ENCODE peak calls at places on chromosome 14, in four cellular contexts. N, M, T and E are unnamed samples.

GRCh38 chr14:68733086-68733621 is 59.7 kb downstream of the ZFP36L1 start:
- DNase-seq in N (no peak), M (no peak), T (no peak), E (no peak)

GRCh38 chr14:89445252-89445973 is 28.4 kb upstream of the FOXN3 start:
- DNase-seq in N (peak; percentile 33), M (no peak), T (no peak), E (no peak)

GRCh38 chr14:67461341-67461985 is 27.1 kb downstream of the TMEM229B start:
- DNase-seq in N (peak; percentile 27), M (no peak), T (no peak), E (no peak)

GRCh38 chr14:69792887-69793421 is 4.1 kb downstream of the SLC10A1 start:
- DNase-seq in N (no peak), M (no peak), T (no peak), E (no peak)

GRCh38 chr14:75182820-75183219 is 6.4 kb upstream of the TMED10 start:
- DNase-seq in N (peak; percentile 71), M (no peak), T (no peak), E (no peak)

GRCh38 chr14:53389207-53389606 is 236.1 kb upstream of the DDHD1 start:
- DNase-seq in N (peak; percentile 76), M (no peak), T (no peak), E (no peak)

GRCh38 chr14:34722723-34723545 is 8.5 kb upstream of the CFL2 start:
- DNase-seq in N (peak; percentile 60), M (peak; percentile 41), T (no peak), E (peak; percentile 62)

GRCh38 chr14:64566651-64567122 is 16.9 kb downstream of the PPP1R36 start:
- DNase-seq in N (no peak), M (peak; percentile 36), T (no peak), E (peak; percentile 30)

GRCh38 chr14:74579447-74580274 is 32.4 kb downstream of the LTBP2 start:
- DNase-seq in N (peak; percentile 94), M (no peak), T (no peak), E (no peak)

GRCh38 chr14:90111895-90112534 is 50.2 kb downstream of the KCNK13 start:
- DNase-seq in N (peak; percentile 87), M (no peak), T (no peak), E (no peak)

GRCh38 chr14:32933623-32933942 is 5.1 kb upstream of the NPAS3 start:
- DNase-seq in N (no peak), M (no peak), T (no peak), E (peak; percentile 76)

GRCh38 chr14:22163051-22163450 is 426.0 kb downstream of the DAD1 start:
- DNase-seq in N (peak; percentile 45), M (no peak), T (no peak), E (peak; percentile 22)

GRCh38 chr14:90299408-90299807 is 32.3 kb downstream of the NRDE2 start:
- DNase-seq in N (no peak), M (no peak), T (no peak), E (no peak)

GRCh38 chr14:22143360-22143759 is 445.7 kb downstream of the DAD1 start:
- DNase-seq in N (peak; percentile 8), M (no peak), T (no peak), E (no peak)

GRCh38 chr14:94701854-94702370 is 68.0 kb downstream of the GSC start:
- DNase-seq in N (no peak), M (no peak), T (no peak), E (no peak)

GRCh38 chr14:84961637-84962036 is 568.3 kb upstream of the FLRT2 start:
- DNase-seq in N (no peak), M (no peak), T (no peak), E (no peak)

GRCh38 chr14:68665116-68665515 is 127.8 kb downstream of the ZFP36L1 start:
- DNase-seq in N (peak; percentile 68), M (no peak), T (no peak), E (no peak)

GRCh38 chr14:58560208-58560607 is 77.6 kb upstream of the DACT1 start:
- DNase-seq in N (peak; percentile 80), M (no peak), T (no peak), E (no peak)

GRCh38 chr14:67442139-67442906 is 30.4 kb upstream of the PLEK2 start:
- DNase-seq in N (no peak), M (no peak), T (no peak), E (no peak)

GRCh38 chr14:68939893-68940613 is 39.0 kb downstream of the ACTN1 start:
- DNase-seq in N (peak; percentile 97), M (no peak), T (no peak), E (peak; percentile 96)

GRCh38 chr14:95189400-95190162 is 32.3 kb upstream of the DICER1 start:
- DNase-seq in N (no peak), M (no peak), T (no peak), E (no peak)

GRCh38 chr14:105059035-105059916 is 6.0 kb downstream of the GPR132 start:
- DNase-seq in N (no peak), M (peak; percentile 60), T (no peak), E (peak; percentile 56)

GRCh38 chr14:99300190-99300589 is 28.2 kb upstream of the BCL11B start:
- DNase-seq in N (no peak), M (no peak), T (no peak), E (no peak)

GRCh38 chr14:104435147-104436046 is 144.2 kb upstream of the C14orf180 start:
- DNase-seq in N (no peak), M (peak; percentile 18), T (no peak), E (no peak)

GRCh38 chr14:95577067-95577800 is 42.4 kb downstream of the GLRX5 start:
- DNase-seq in N (no peak), M (no peak), T (no peak), E (no peak)

GRCh38 chr14:36658091-36659009 is 3.3 kb upstream of the PAX9 start:
- DNase-seq in N (no peak), M (peak; percentile 45), T (no peak), E (no peak)

GRCh38 chr14:65709576-65709975 is 297.0 kb downstream of the FUT8 start:
- DNase-seq in N (no peak), M (no peak), T (no peak), E (no peak)

GRCh38 chr14:68841030-68841809 is 48.4 kb upstream of the ZFP36L1 start:
- DNase-seq in N (peak; percentile 71), M (no peak), T (no peak), E (no peak)

GRCh38 chr14:38004610-38004879 is 203.2 kb upstream of the SSTR1 start:
- DNase-seq in N (no peak), M (no peak), T (no peak), E (no peak)

GRCh38 chr14:52926994-52927393 is 23.9 kb downstream of the FERMT2 start:
- DNase-seq in N (peak; percentile 72), M (no peak), T (no peak), E (no peak)

GRCh38 chr14:75389679-75390078 is 38.1 kb upstream of the JDP2 start:
- DNase-seq in N (peak; percentile 17), M (no peak), T (no peak), E (no peak)

GRCh38 chr14:105193916-105194782 is 13.0 kb upstream of the NUDT14 start:
- DNase-seq in N (peak; percentile 11), M (no peak), T (no peak), E (no peak)

GRCh38 chr14:68089146-68089715 is 269.7 kb downstream of the RAD51B start:
- DNase-seq in N (peak; percentile 61), M (no peak), T (no peak), E (no peak)

GRCh38 chr14:89432226-89432625 is 15.2 kb upstream of the FOXN3 start:
- DNase-seq in N (no peak), M (no peak), T (no peak), E (no peak)

GRCh38 chr14:51095854-51096823 is 1.2 kb upstream of the TRIM9 start:
- DNase-seq in N (peak; percentile 35), M (peak; percentile 30), T (no peak), E (peak; percentile 26)

GRCh38 chr14:75418779-75419768 is 8.7 kb upstream of the JDP2 start:
- DNase-seq in N (no peak), M (peak; percentile 92), T (peak; percentile 79), E (peak; percentile 97)

GRCh38 chr14:71523630-71524320 is 408.5 kb upstream of the RGS6 start:
- DNase-seq in N (peak; percentile 42), M (no peak), T (no peak), E (no peak)

GRCh38 chr14:21525571-21525970 is 575 bp downstream of the SALL2 start:
- DNase-seq in N (peak; percentile 20), M (no peak), T (no peak), E (peak; percentile 86)

GRCh38 chr14:30440986-30441385 is 118.0 kb upstream of the G2E3 start:
- DNase-seq in N (no peak), M (no peak), T (no peak), E (no peak)
- H3K56ac ChIP-seq in N (no peak overlapping the region), M (no peak overlapping the region), T (no peak overlapping the region), E (no peak overlapping the region)

GRCh38 chr14:76546426-76547221 is 170.7 kb downstream of the ESRRB start:
- DNase-seq in N (no peak), M (peak; percentile 78), T (no peak), E (peak; percentile 91)

GRCh38 chr14:76551906-76552305 is 176.0 kb downstream of the ESRRB start:
- DNase-seq in N (no peak), M (peak; percentile 62), T (no peak), E (peak; percentile 86)

GRCh38 chr14:76551116-76551515 is 175.2 kb downstream of the ESRRB start:
- DNase-seq in N (no peak), M (no peak), T (no peak), E (peak; percentile 86)

GRCh38 chr14:76550534-76550933 is 174.6 kb downstream of the ESRRB start:
- DNase-seq in N (no peak), M (no peak), T (no peak), E (peak; percentile 82)
- H3K23ac ChIP-seq in N (no peak overlapping the region), M (no peak overlapping the region), T (no peak overlapping the region), E (no peak overlapping the region)

DNA sequence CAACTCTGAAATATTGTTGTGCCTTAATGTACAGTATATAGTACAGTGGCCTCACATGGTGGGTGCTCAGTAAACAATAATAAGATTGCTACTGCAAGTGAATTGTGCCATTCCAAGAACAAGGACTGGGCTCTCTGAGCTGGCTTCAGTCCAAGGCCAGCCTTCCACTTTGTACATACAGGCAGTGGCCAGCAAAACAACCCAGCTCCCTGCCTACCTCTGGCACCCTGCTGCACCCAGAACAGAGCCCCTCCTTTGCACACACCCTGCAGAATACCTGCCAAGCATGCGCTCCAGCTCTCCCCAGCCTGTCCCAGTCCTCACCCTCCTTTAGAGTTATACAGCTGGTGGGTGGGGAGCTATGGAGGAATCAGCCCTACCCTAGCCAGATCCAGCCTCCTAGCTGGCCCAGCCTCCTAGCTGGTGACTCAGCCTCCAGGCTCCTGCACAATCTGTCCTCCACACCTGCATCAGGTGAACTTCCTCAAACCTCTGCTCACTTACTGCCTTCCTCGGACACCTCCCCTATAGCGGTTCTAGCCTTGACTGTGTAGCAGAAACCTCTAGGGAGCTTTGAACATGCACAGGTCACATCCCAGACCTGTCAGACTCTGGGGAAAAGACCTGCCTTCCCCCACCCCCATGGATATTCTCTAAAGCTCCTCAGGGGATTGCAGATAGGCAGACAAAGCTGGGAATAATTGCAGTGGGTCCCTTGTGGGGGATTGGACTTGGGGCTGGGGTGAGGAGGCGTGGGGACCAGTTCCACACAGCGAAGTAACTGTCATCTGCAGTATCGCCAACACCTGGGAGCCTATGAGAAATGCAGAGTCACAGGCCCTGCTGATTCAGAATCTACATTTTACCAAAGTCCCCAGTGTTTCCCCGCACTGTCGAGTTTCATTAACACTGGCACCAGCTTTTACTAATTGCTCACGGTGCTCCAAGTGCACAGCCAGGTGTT is 17.9 kb downstream of the ZDHHC22 start:
- DNase-seq in N (no peak), M (peak; percentile 46), T (no peak), E (peak; percentile 64)
- H3K56ac ChIP-seq in N (no peak overlapping the region), M (no peak overlapping the region), T (no peak overlapping the region), E (peak overlapping the region; percentile 97)

DNA sequence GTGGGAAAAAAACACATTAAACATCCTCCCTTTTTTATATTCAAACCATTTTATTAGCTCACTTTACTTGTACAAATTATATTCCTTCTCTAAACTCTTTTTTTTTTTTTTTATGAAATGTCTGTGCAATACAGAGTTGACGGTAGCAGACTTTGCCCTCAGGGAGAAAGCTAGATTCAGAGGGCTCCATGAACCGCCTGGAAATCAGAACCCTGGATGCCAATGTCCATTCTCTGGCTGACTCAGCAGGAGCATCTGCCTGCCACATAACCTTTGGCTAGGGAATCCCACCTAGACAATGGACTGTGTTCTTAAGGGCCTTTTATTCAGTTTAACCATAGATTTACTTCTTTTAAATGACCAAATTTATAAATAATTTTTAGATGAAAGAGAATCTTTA is 467.0 kb downstream of the MDGA2 start:
- DNase-seq in N (no peak), M (no peak), T (no peak), E (no peak)
- H3K23ac ChIP-seq in N (no peak overlapping the region), M (no peak overlapping the region), T (no peak overlapping the region), E (no peak overlapping the region)